ENCODE peak calls at places on chromosomes 13 and 19, in eight cellular contexts. T is SK-N-SH, X is WERI-Rb-1, W is GM20000, G is endodermal cell, B is BJ, R is astrocyte of the cerebellum, A is upper lobe of right lung. Y is an unnamed sample.

GRCh38 chr13:49814551-49815270 is 22.2 kb upstream of the KPNA3 start:
- DNase-seq in B (no peak), T (no peak), A (no peak), G (no peak), R (no peak), X (no peak), W (no peak), Y (no peak)

GRCh38 chr13:76016799-76017198 is 380.7 kb downstream of the LMO7 start:
- DNase-seq in W (peak), T (peak), A (peak), X (peak), R (no peak), G (peak), B (no peak), Y (peak)

GRCh38 chr19:329876-330275 is 14.7 kb downstream of the MIER2 start:
- DNase-seq in W (no peak), T (no peak), B (no peak), A (peak), G (no peak), X (no peak), R (no peak), Y (no peak)

GRCh38 chr19:29665826-29666633 is 769 bp downstream of the PLEKHF1 start:
- DNase-seq in W (no peak), R (no peak), B (no peak), X (no peak), G (peak), A (peak), T (peak), Y (no peak)

GRCh38 chr13:48892311-48892710 is 83.4 kb upstream of the FNDC3A start:
- DNase-seq in G (no peak), W (peak), X (no peak), B (peak), T (no peak), R (peak), A (no peak), Y (peak)

GRCh38 chr19:7337380-7338194 is 11.2 kb upstream of the ARHGEF18 start:
- DNase-seq in A (peak), W (peak), R (no peak), X (no peak), T (no peak), G (no peak), B (no peak), Y (no peak)

GRCh38 chr19:8081569-8082550 is 29.3 kb downstream of the CCL25 start:
- DNase-seq in T (no peak), B (no peak), X (no peak), G (peak), R (no peak), A (no peak), W (no peak), Y (no peak)

GRCh38 chr19:2722541-2723344 is 1.6 kb upstream of the DIRAS1 start:
- DNase-seq in A (peak), R (no peak), X (no peak), B (peak), T (peak), G (no peak), W (no peak), Y (peak)

GRCh38 chr19:507286-508203 is at the start of gene TPGS1:
- DNase-seq in A (peak), R (no peak), G (peak), T (peak), X (peak), B (no peak), W (peak), Y (peak)

DNA sequence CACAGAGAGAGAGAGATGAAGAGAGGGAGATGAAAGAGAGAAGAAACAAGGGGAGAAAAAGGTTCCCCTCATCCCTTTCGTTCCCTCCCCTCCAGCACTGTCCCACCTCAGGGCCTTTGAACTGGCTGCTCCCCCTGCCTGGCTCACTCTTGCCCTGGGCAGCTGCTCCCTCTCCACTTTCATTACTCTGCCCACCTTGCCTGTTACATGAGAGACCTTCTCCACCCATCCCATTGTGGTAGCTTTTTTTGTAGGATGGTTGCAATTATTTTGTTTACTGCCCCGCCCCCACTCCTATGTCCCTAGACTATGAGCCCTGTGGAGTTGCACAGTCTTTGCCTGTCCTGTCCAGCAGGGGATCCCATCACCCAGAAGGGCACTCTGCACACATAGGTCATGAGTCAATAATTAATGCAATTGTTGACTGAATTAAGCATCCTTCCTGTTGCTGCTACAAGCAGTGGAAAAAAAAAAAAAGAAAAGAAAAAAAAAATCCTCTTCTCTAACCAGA is 14.1 kb downstream of the C19orf81 start:
- DNase-seq in X (peak), A (no peak), B (no peak), G (no peak), T (peak), R (no peak), W (no peak), Y (no peak)
- TF ChIP-seq CTCF in X (peak), A (no peak), B (peak), G (peak), T (peak), R (no peak), W (no peak), Y (no peak)

GRCh38 chr19:58450836-58451357 is 525 bp upstream of the ZNF324B start:
- DNase-seq in R (no peak), A (no peak), X (no peak), B (no peak), G (no peak), W (no peak), T (no peak), Y (no peak)

GRCh38 chr19:58456111-58456510 is 4.7 kb downstream of the ZNF324B start:
- DNase-seq in G (no peak), R (no peak), X (no peak), B (no peak), A (no peak), T (no peak), W (no peak), Y (no peak)

GRCh38 chr19:58455306-58455705 is 3.9 kb downstream of the ZNF324B start:
- DNase-seq in W (no peak), B (no peak), A (no peak), T (no peak), X (no peak), R (no peak), G (no peak), Y (no peak)

GRCh38 chr19:58453743-58454142 is 2.3 kb downstream of the ZNF324B start:
- DNase-seq in W (no peak), T (no peak), R (no peak), X (no peak), B (no peak), A (no peak), G (no peak), Y (no peak)

GRCh38 chr19:58451358-58452101 is at the start of gene ZNF324B:
- DNase-seq in B (peak), G (peak), A (peak), W (peak), R (peak), X (peak), T (peak), Y (peak)
- TF ChIP-seq CTCF in B (no peak), G (no peak), A (no peak), W (no peak), R (no peak), X (no peak), T (no peak), Y (no peak)

GRCh38 chr13:67145950-67146349 is 84.2 kb downstream of the PCDH9 start:
- DNase-seq in R (no peak), B (no peak), G (no peak), T (no peak), W (no peak), A (no peak), X (no peak), Y (no peak)
- TF ChIP-seq CTCF in R (no peak), B (no peak), G (no peak), T (no peak), W (no peak), A (no peak), X (no peak), Y (no peak)

GRCh38 chr19:49685845-49686332 is 3.5 kb upstream of the ADM5 start:
- DNase-seq in B (no peak), T (no peak), A (no peak), G (no peak), W (no peak), R (no peak), X (no peak), Y (no peak)

GRCh38 chr19:49682274-49682673 is 5.2 kb downstream of the PRMT1 start:
- DNase-seq in A (no peak), R (no peak), T (no peak), G (peak), W (no peak), B (no peak), X (no peak), Y (no peak)

GRCh38 chr19:49683814-49684250 is 5.6 kb upstream of the ADM5 start:
- DNase-seq in A (no peak), R (no peak), B (no peak), G (no peak), T (no peak), W (no peak), X (no peak), Y (no peak)

GRCh38 chr19:49684983-49685553 is 4.3 kb upstream of the ADM5 start:
- DNase-seq in W (no peak), R (no peak), B (no peak), A (no peak), G (no peak), X (no peak), T (no peak), Y (no peak)

GRCh38 chr19:49684251-49684982 is 5.0 kb upstream of the ADM5 start:
- DNase-seq in G (peak), A (no peak), R (no peak), T (peak), W (peak), B (no peak), X (no peak), Y (no peak)
- TF ChIP-seq CTCF in G (peak), A (peak), R (peak), T (peak), W (no peak), B (peak), X (peak), Y (peak)

GRCh38 chr13:97911311-97912138 is 42.0 kb upstream of the IPO5 start:
- DNase-seq in B (no peak), X (peak), G (peak), R (no peak), T (peak), W (peak), A (no peak), Y (peak)
- TF ChIP-seq CTCF in B (peak), X (peak), G (peak), R (peak), T (peak), W (peak), A (peak), Y (peak)

GRCh38 chr13:26540319-26540718 is 17.2 kb upstream of the WASF3 start:
- DNase-seq in T (peak), X (peak), A (no peak), G (no peak), W (no peak), B (no peak), R (no peak), Y (no peak)

GRCh38 chr13:26541041-26541440 is 16.4 kb upstream of the WASF3 start:
- DNase-seq in R (no peak), A (no peak), X (peak), W (no peak), T (no peak), B (no peak), G (no peak), Y (no peak)

GRCh38 chr13:26541678-26542553 is 15.6 kb upstream of the WASF3 start:
- DNase-seq in R (no peak), T (no peak), W (no peak), A (no peak), X (peak), G (no peak), B (no peak), Y (no peak)

GRCh38 chr13:26548251-26548765 is 9.2 kb upstream of the WASF3 start:
- DNase-seq in W (no peak), T (no peak), A (no peak), G (no peak), R (no peak), B (no peak), X (no peak), Y (no peak)

DNA sequence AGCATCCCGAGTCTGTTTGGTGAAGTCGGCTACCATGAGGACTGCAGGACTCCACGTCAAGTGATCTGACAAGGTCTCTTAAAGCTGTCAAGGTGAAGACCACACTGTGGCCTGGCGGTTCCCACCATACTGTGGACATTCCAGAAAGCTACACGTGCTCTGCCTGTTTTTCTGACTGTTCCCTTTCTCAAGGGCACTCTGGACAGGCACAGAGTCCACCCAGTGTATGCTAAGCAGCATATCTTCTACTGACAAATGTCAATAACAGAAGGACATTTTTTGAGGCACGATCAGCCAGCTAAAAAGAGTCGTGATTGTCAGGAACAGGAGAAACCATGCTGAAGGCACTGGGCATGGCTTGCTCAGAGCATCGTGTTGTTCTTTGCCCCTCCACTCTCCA is 12.8 kb upstream of the WASF3 start:
- DNase-seq in T (no peak), X (no peak), A (no peak), R (no peak), B (no peak), W (no peak), G (no peak), Y (no peak)
- TF ChIP-seq CTCF in T (no peak), X (no peak), A (no peak), R (no peak), B (no peak), W (no peak), G (no peak), Y (no peak)

DNA sequence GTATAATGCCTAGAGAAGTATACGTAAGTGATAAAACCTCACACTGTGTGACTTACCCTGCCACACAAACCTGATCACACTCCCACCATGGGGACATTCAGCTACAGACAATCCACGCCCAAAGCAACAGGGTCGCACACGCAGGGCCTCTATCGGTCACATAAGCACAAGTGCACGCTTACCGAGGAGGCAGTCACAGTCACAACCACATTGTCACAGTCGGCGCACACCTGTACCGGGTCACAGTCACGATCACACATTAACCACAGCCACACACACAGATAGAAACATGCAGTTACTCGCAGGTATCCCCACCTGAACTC is 584 bp downstream of the ZNF566 start:
- DNase-seq in T (peak), X (peak), G (no peak), B (no peak), W (peak), R (no peak), A (no peak), Y (peak)
- TF ChIP-seq CTCF in T (no peak), X (peak), G (no peak), B (no peak), W (no peak), R (no peak), A (no peak), Y (no peak)

GRCh38 chr19:15455996-15456395 is 6.2 kb upstream of the WIZ start:
- DNase-seq in T (no peak), X (no peak), R (no peak), A (no peak), W (no peak), B (no peak), G (no peak), Y (no peak)

GRCh38 chr19:15453091-15453498 is 3.3 kb upstream of the WIZ start:
- DNase-seq in X (no peak), R (no peak), G (peak), T (peak), B (no peak), W (no peak), A (no peak), Y (no peak)

GRCh38 chr19:15452111-15453047 is 2.6 kb upstream of the WIZ start:
- DNase-seq in X (peak), W (no peak), A (peak), B (peak), R (no peak), G (peak), T (peak), Y (peak)

GRCh38 chr19:15453906-15454305 is 4.2 kb upstream of the WIZ start:
- DNase-seq in X (no peak), A (no peak), G (no peak), R (no peak), T (no peak), B (no peak), W (no peak), Y (no peak)

DNA sequence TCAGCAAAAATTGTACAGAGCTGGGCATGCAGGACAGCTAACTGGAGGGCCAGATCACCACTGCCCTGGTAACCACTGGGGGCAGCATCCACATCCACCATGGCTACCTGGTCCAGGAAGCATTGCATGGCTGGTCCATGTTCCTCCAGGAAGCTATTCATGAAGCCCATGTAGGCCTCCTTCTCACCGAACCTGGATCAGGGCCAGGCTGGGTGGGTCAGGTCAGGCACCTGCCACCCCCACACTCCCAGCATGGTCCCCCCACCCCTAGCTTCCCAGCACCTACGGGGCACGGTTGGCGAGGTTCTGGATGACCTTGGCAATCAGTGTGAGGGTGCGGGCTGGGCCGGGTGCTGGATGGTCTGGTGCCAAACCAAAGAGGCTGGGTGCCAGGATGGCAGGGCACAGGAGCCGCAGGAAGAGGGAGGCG is 4.6 kb upstream of the WIZ start:
- DNase-seq in X (no peak), A (no peak), B (no peak), G (no peak), W (no peak), T (no peak), R (no peak), Y (no peak)
- TF ChIP-seq CTCF in X (peak), A (no peak), B (peak), G (peak), W (no peak), T (peak), R (no peak), Y (peak)

GRCh38 chr19:14530505-14530904 is 1.1 kb downstream of the TECR start:
- DNase-seq in B (no peak), A (no peak), W (no peak), T (no peak), G (no peak), X (no peak), R (no peak), Y (no peak)

GRCh38 chr19:14526423-14526822 is 3.0 kb upstream of the TECR start:
- DNase-seq in A (no peak), R (no peak), W (no peak), T (no peak), B (no peak), G (no peak), X (no peak), Y (no peak)

GRCh38 chr19:14530005-14530348 is 583 bp downstream of the TECR start:
- DNase-seq in R (no peak), B (no peak), X (no peak), G (no peak), T (no peak), W (no peak), A (peak), Y (no peak)

GRCh38 chr19:14528419-14529253 is 758 bp upstream of the TECR start:
- DNase-seq in X (no peak), T (no peak), A (peak), R (no peak), B (no peak), G (no peak), W (no peak), Y (no peak)

GRCh38 chr19:14529254-14530004 is at the start of gene TECR:
- DNase-seq in B (peak), G (peak), W (peak), X (peak), R (peak), A (peak), T (peak), Y (peak)
- TF ChIP-seq CTCF in B (no peak), G (no peak), W (no peak), X (no peak), R (no peak), A (no peak), T (no peak), Y (no peak)

DNA sequence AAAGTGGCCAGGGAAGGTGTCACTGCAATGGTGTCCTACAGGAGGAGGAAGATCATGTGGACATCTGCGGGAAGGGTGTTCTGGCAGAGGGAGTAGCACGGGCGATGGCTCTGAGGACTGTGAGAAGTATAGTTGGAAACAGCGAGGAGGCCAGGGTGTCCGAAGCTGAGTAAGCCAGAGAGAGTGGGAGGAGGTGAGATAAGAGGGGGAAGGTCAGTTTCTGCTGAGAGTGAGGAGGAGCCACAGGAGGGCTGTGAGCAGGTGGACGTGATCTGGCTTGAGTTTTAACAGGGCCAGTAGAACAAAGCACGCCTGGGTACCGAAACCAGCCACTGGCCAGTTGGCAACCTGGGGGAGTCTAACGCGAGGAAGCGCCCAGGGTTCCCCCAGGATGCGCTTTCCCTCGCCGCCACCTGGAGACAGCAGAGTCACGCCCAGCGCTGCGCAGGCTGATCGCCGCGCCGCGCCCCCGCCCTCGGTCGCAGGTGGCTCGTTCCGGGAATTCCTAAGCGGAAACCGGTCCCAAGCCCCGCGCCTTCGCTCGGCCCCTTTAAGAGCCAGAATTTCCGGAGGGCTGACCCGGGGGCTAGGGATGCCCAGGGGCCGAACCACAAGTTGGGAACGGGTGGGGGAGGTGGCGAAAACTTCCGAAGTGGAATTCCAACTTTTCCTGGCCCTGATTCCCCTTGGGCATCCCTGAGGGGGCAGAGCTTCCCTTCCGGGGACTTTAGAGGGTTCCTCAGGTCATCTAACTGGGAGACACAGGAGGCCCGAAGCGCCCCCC is 1.1 kb upstream of the LSR start:
- DNase-seq in R (no peak), W (peak), T (no peak), B (no peak), A (peak), G (peak), X (peak), Y (no peak)
- TF ChIP-seq CTCF in R (no peak), W (peak), T (no peak), B (peak), A (peak), G (peak), X (peak), Y (peak)

Y was measured in astrocyte of the spinal cord.